ENCODE peak calls at places on chromosomes 11 and 22, in six cellular contexts. One of them, this sample, is unnamed.

GRCh38 chr11:12281571-12282478 is 95.5 kb upstream of the PARVA start:
- DNase-seq in stomach: peak; percentile 89
- DNase-seq in H1: peak; percentile 94
- DNase-seq in lower leg skin: peak; percentile 97
- DNase-seq in IMR-90: peak; percentile 82
- DNase-seq in right lobe of liver: peak; percentile 82
- DNase-seq in this sample: peak; percentile 95

GRCh38 chr11:85766801-85767200 is 44.1 kb downstream of the SYTL2 start:
- DNase-seq in IMR-90: peak; percentile 44
- DNase-seq in stomach: no peak
- DNase-seq in lower leg skin: no peak
- DNase-seq in right lobe of liver: no peak
- DNase-seq in H1: no peak
- DNase-seq in this sample: no peak

GRCh38 chr11:75246006-75246672 is 5.6 kb downstream of the TPBGL start:
- DNase-seq in right lobe of liver: no peak
- DNase-seq in IMR-90: no peak
- DNase-seq in stomach: no peak
- DNase-seq in lower leg skin: peak; percentile 46
- DNase-seq in H1: no peak
- DNase-seq in this sample: no peak

GRCh38 chr11:45388472-45388871 is 102.3 kb upstream of the SYT13 start:
- DNase-seq in H1: no peak
- DNase-seq in right lobe of liver: peak; percentile 62
- DNase-seq in IMR-90: no peak
- DNase-seq in lower leg skin: no peak
- DNase-seq in stomach: no peak
- DNase-seq in this sample: no peak

GRCh38 chr11:46677991-46678740 is 22.3 kb downstream of the ARHGAP1 start:
- DNase-seq in IMR-90: peak; percentile 60
- DNase-seq in stomach: no peak
- DNase-seq in lower leg skin: no peak
- DNase-seq in right lobe of liver: no peak
- DNase-seq in H1: peak; percentile 47
- DNase-seq in this sample: no peak

GRCh38 chr11:34512810-34513673 is 552 bp downstream of the ELF5 start:
- DNase-seq in lower leg skin: no peak
- DNase-seq in stomach: peak; percentile 73
- DNase-seq in H1: peak; percentile 78
- DNase-seq in IMR-90: peak; percentile 54
- DNase-seq in right lobe of liver: peak; percentile 60
- DNase-seq in this sample: peak; percentile 18

GRCh38 chr11:1953489-1954284 is 6.6 kb downstream of the MRPL23 start:
- DNase-seq in stomach: no peak
- DNase-seq in lower leg skin: peak; percentile 25
- DNase-seq in H1: no peak
- DNase-seq in IMR-90: no peak
- DNase-seq in right lobe of liver: peak; percentile 39
- DNase-seq in this sample: peak; percentile 11

GRCh38 chr11:111301004-111301839 is 2.9 kb downstream of the POU2AF3 start:
- DNase-seq in H1: no peak
- DNase-seq in right lobe of liver: peak; percentile 79
- DNase-seq in IMR-90: no peak
- DNase-seq in stomach: peak; percentile 63
- DNase-seq in lower leg skin: no peak
- DNase-seq in this sample: no peak

GRCh38 chr11:72141066-72141465 is 5.5 kb downstream of the FOLR3 start:
- DNase-seq in IMR-90: peak; percentile 90
- DNase-seq in right lobe of liver: no peak
- DNase-seq in lower leg skin: no peak
- DNase-seq in H1: no peak
- DNase-seq in stomach: no peak
- DNase-seq in this sample: no peak

GRCh38 chr11:35178862-35179261 is 39.9 kb downstream of the CD44 start:
- DNase-seq in stomach: no peak
- DNase-seq in lower leg skin: no peak
- DNase-seq in right lobe of liver: no peak
- DNase-seq in IMR-90: peak; percentile 35
- DNase-seq in H1: no peak
- DNase-seq in this sample: no peak

GRCh38 chr22:50503475-50504145 is 3.9 kb downstream of the LMF2 start:
- DNase-seq in stomach: no peak
- DNase-seq in IMR-90: no peak
- DNase-seq in lower leg skin: no peak
- DNase-seq in right lobe of liver: no peak
- DNase-seq in H1: peak; percentile 65
- DNase-seq in this sample: no peak

GRCh38 chr11:35167451-35167954 is 28.5 kb downstream of the CD44 start:
- DNase-seq in lower leg skin: no peak
- DNase-seq in H1: no peak
- DNase-seq in stomach: no peak
- DNase-seq in right lobe of liver: no peak
- DNase-seq in IMR-90: no peak
- DNase-seq in this sample: no peak

GRCh38 chr11:44133335-44133946 is 38.0 kb downstream of the EXT2 start:
- DNase-seq in IMR-90: peak; percentile 59
- DNase-seq in H1: no peak
- DNase-seq in stomach: no peak
- DNase-seq in right lobe of liver: no peak
- DNase-seq in lower leg skin: no peak
- DNase-seq in this sample: no peak

GRCh38 chr11:33449798-33450197 is 192.6 kb downstream of the HIPK3 start:
- DNase-seq in stomach: no peak
- DNase-seq in right lobe of liver: no peak
- DNase-seq in lower leg skin: no peak
- DNase-seq in H1: no peak
- DNase-seq in IMR-90: peak; percentile 76
- DNase-seq in this sample: no peak

GRCh38 chr11:119671561-119672015 is 57.4 kb downstream of the NECTIN1 start:
- DNase-seq in stomach: no peak
- DNase-seq in right lobe of liver: no peak
- DNase-seq in H1: no peak
- DNase-seq in IMR-90: peak; percentile 55
- DNase-seq in lower leg skin: no peak
- DNase-seq in this sample: no peak

GRCh38 chr11:119671048-119671447 is 58.0 kb downstream of the NECTIN1 start:
- DNase-seq in stomach: peak; percentile 48
- DNase-seq in IMR-90: peak; percentile 88
- DNase-seq in lower leg skin: no peak
- DNase-seq in right lobe of liver: peak; percentile 61
- DNase-seq in H1: no peak
- DNase-seq in this sample: peak; percentile 57

GRCh38 chr11:119676461-119677020 is 52.5 kb downstream of the NECTIN1 start:
- DNase-seq in right lobe of liver: no peak
- DNase-seq in IMR-90: peak; percentile 57
- DNase-seq in H1: no peak
- DNase-seq in stomach: no peak
- DNase-seq in lower leg skin: no peak
- DNase-seq in this sample: no peak

GRCh38 chr11:119672597-119672996 is 56.4 kb downstream of the NECTIN1 start:
- DNase-seq in lower leg skin: no peak
- DNase-seq in stomach: no peak
- DNase-seq in H1: no peak
- DNase-seq in right lobe of liver: no peak
- DNase-seq in IMR-90: no peak
- DNase-seq in this sample: no peak

DNA sequence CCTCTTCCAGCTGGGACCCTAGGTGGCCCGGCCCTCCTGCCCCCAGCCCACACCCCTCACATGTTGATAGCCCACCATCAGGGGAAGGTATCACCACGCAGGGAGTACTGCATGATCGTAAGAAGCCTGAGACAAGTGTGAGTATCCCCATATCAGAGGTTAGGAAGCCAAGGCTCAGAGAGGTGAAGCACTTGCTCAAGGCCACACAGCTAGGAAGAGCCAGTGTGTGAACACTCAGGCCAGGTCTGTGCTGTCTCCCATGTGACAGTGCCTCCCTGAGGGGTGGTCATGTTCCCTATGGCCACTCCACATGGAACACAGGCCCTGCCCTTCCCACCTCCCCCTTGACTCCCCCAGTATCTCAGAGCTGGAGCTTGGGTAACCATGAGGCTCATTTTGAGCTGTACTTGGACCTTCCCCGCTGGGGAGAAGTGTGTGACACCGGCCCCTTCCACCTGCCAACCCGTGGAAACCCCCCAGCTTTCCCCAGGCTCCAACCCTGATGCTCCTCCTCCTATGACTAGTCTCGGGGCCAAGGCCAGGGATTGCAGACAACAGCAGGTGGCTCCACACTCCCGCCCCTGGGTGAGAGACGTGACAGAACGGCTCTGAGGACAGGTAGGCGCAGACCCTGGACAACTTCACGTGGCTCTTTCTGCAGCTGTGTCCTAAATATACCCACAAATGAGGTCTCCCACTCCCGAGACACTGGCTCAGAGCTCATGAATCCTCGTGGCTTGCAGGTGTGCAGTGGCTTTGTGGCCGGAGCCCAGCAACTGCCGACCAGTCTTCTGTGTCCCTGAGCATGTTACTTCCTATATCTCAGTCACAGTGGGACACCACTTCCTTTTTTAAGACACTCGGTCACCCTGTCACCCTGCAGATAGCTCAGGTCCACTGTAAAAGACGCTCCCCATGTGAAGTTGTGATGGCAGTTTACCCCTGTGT is 55.3 kb downstream of the NECTIN1 start:
- DNase-seq in H1: no peak
- DNase-seq in stomach: peak; percentile 30
- DNase-seq in lower leg skin: no peak
- DNase-seq in right lobe of liver: no peak
- DNase-seq in IMR-90: no peak
- DNase-seq in this sample: no peak
- TF ChIP-seq POLR2A in H1: no peak
- TF ChIP-seq POLR2A in stomach: no peak
- TF ChIP-seq POLR2A in lower leg skin: no peak
- TF ChIP-seq POLR2A in right lobe of liver: no peak
- TF ChIP-seq POLR2A in IMR-90: no peak
- TF ChIP-seq POLR2A in this sample: no peak

DNA sequence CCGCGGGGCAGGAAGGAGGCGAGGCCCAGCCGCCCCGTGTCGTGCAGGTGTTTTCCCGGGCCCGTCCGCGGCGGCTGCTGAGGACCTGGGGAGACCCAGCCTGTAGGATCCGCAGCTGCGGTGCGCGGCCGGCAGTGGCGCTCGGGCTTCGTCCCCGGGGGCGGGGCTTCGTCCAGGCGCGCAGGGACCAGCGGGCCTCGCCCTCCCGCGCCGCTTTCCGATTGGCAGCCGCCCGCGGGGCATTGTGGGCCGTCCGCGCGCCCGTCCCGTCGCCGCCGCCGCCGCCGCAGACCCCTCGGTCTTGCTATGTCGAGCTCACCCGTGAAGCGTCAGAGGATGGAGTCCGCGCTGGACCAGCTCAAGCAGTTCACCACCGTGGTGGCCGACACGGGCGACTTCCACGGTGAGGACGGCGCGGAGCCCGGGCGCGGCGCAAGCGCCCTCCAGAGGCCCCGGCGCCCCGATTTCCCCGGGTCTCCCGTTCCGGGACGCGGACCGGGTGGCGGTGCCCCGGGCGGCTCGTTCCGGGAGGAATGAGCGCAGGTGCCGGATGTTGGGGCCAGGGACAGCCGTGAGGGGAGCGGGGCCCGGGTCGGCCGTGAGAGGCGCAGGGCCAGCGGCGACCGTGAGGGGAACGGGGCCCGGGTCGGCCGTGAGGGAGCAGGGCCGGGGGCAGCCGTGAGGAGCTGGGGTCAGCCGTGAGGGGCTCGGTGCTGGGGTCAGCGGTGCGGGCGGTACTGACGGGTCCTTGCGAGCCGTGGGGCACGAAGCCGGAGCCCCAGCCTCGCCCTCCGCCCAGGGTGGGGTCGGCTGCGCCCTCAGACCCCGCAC is at the start of gene TALDO1:
- DNase-seq in IMR-90: peak; percentile 76
- DNase-seq in stomach: peak; percentile 95
- DNase-seq in right lobe of liver: peak; percentile 95
- DNase-seq in lower leg skin: peak; percentile 97
- DNase-seq in H1: peak; percentile 96
- DNase-seq in this sample: peak; percentile 76
- TF ChIP-seq POLR2A in IMR-90: peak; percentile 62
- TF ChIP-seq POLR2A in stomach: no peak
- TF ChIP-seq POLR2A in right lobe of liver: peak; percentile 70
- TF ChIP-seq POLR2A in lower leg skin: no peak
- TF ChIP-seq POLR2A in H1: peak; percentile 85
- TF ChIP-seq POLR2A in this sample: peak; percentile 48

DNA sequence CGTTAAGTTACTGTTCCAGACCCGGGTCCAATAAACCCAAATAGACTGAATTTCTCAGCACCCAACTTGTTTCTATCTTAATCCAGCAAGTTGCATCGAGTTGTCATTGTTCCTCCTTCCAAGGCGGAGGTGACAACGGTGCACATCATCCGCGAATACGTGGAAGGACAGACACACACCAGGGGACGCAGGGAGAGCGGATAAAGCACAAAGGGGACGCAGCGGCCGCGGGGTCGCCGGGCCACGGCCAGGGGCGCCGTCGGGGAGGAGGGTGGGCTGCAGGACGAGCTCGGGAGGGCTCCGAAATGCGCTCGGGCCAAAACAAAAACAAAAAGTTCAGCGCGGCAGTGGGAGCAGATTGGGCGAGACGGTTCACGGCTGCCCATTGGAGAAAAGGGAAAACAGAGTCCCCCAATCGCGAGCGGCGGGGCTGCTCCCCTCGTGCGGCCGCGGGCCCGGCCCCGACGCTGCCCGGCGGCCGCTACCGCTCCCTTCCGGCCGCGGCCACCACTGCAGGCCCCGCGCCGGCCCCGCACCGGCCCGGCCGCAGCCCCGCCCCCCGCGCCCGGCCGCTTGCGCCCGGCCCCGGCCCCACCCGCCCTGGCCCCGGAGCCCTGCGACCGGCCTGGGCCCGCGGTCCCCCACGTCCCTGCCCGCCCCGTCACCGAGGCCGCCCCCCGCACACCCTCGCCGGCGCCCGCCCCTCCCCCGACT is 518 bp downstream of the KMT5B start:
- DNase-seq in IMR-90: peak; percentile 75
- DNase-seq in H1: peak; percentile 68
- DNase-seq in stomach: peak; percentile 70
- DNase-seq in right lobe of liver: peak; percentile 79
- DNase-seq in lower leg skin: peak; percentile 94
- DNase-seq in this sample: peak; percentile 39
- TF ChIP-seq POLR2A in IMR-90: no peak
- TF ChIP-seq POLR2A in H1: peak; percentile 51
- TF ChIP-seq POLR2A in stomach: no peak
- TF ChIP-seq POLR2A in right lobe of liver: no peak
- TF ChIP-seq POLR2A in lower leg skin: no peak
- TF ChIP-seq POLR2A in this sample: peak; percentile 36

GRCh38 chr22:46007003-46007847 is 30.3 kb upstream of the WNT7B start:
- DNase-seq in stomach: peak; percentile 69
- DNase-seq in IMR-90: peak; percentile 72
- DNase-seq in lower leg skin: peak; percentile 94
- DNase-seq in right lobe of liver: peak; percentile 50
- DNase-seq in H1: no peak
- DNase-seq in this sample: no peak
- TF ChIP-seq POLR2A in stomach: no peak
- TF ChIP-seq POLR2A in IMR-90: no peak
- TF ChIP-seq POLR2A in lower leg skin: no peak
- TF ChIP-seq POLR2A in right lobe of liver: no peak
- TF ChIP-seq POLR2A in H1: no peak
- TF ChIP-seq POLR2A in this sample: no peak

GRCh38 chr11:119751281-119752060 is 22.5 kb upstream of the NECTIN1 start:
- DNase-seq in right lobe of liver: no peak
- DNase-seq in H1: no peak
- DNase-seq in IMR-90: no peak
- DNase-seq in lower leg skin: no peak
- DNase-seq in stomach: no peak
- DNase-seq in this sample: no peak
- TF ChIP-seq POLR2A in right lobe of liver: no peak
- TF ChIP-seq POLR2A in H1: no peak
- TF ChIP-seq POLR2A in IMR-90: no peak
- TF ChIP-seq POLR2A in lower leg skin: no peak
- TF ChIP-seq POLR2A in stomach: no peak
- TF ChIP-seq POLR2A in this sample: no peak

GRCh38 chr22:19955241-19956128 is 13.9 kb upstream of the TXNRD2 start:
- DNase-seq in stomach: no peak
- DNase-seq in right lobe of liver: no peak
- DNase-seq in H1: no peak
- DNase-seq in lower leg skin: no peak
- DNase-seq in IMR-90: no peak
- DNase-seq in this sample: no peak
- TF ChIP-seq POLR2A in stomach: no peak
- TF ChIP-seq POLR2A in right lobe of liver: no peak
- TF ChIP-seq POLR2A in H1: no peak
- TF ChIP-seq POLR2A in lower leg skin: no peak
- TF ChIP-seq POLR2A in IMR-90: no peak
- TF ChIP-seq POLR2A in this sample: no peak